ENCODE peak calls at places on chromosomes 6 and 20, in six cellular contexts. H is memory B cell; S is GM23338; T is naive thymus-derived CD8-positive, alpha-beta T cell; C is GM13977; K is activated naive CD4-positive, alpha-beta T cell treated with anti-CD3 and anti-CD28 coated beads, Interleukin-2, amount 50 U/mL, for 72 hours. B is an unnamed sample.

GRCh38 chr6:47188588-47189021 is 121.1 kb downstream of the TNFRSF21 start:
- DNase-seq in H (no peak), S (no peak), T (no peak), C (no peak), K (no peak), B (no peak)

GRCh38 chr6:118606858-118607257 is 44.5 kb downstream of the CEP85L start:
- DNase-seq in H (no peak), S (no peak), T (no peak), C (no peak), K (no peak), B (no peak)

GRCh38 chr6:52514514-52514913 is 62.3 kb downstream of the TRAM2 start:
- DNase-seq in H (no peak), S (no peak), T (no peak), C (no peak), K (no peak), B (no peak)

GRCh38 chr6:3706547-3707467 is 44.7 kb downstream of the PXDC1 start:
- DNase-seq in H (no peak), S (no peak), T (no peak), C (no peak), K (no peak), B (no peak)

GRCh38 chr6:113693866-113694265 is 163.3 kb upstream of the MARCKS start:
- DNase-seq in H (no peak), S (no peak), T (no peak), C (no peak), K (no peak), B (no peak)

GRCh38 chr20:2519115-2519815 is 10.6 kb upstream of the ZNF343 start:
- DNase-seq in H (no peak), S (no peak), T (no peak), C (no peak), K (no peak), B (no peak)

GRCh38 chr20:63746766-63747315 is 7.3 kb downstream of the SLC2A4RG start:
- DNase-seq in H (no peak), S (no peak), T (no peak), C (no peak), K (no peak), B (no peak)

GRCh38 chr6:4049246-4049645 is 29.7 kb downstream of the FAM217A start:
- DNase-seq in H (no peak), S (no peak), T (no peak), C (no peak), K (no peak), B (no peak)

GRCh38 chr20:61546641-61547040 is 294.6 kb downstream of the CDH4 start:
- DNase-seq in H (no peak), S (no peak), T (no peak), C (no peak), K (no peak), B (no peak)